ENCODE peak calls at places on chromosome 21, in four cellular contexts. H is HL-60, C is GM12878, M is K562. A is an unnamed sample.

GRCh38 chr21:31921079-31921478 is 48.3 kb downstream of the HUNK start:
- DNase-seq in H (no peak), C (no peak), M (no peak), A (no peak)

GRCh38 chr21:40404319-40404906 is 442.5 kb downstream of the DSCAM start:
- DNase-seq in H (no peak), C (no peak), M (no peak), A (no peak)

GRCh38 chr21:43297989-43298388 is 128.9 kb downstream of the SIK1 start:
- DNase-seq in H (no peak), C (no peak), M (no peak), A (no peak)

GRCh38 chr21:36566606-36567005 is 86.7 kb upstream of the CLDN14 start:
- DNase-seq in H (no peak), C (no peak), M (no peak), A (no peak)

GRCh38 chr21:40120944-40121575 is 253.8 kb downstream of the PCP4 start:
- DNase-seq in H (no peak), C (no peak), M (peak), A (no peak)

GRCh38 chr21:20739421-20739820 is 258.8 kb upstream of the NCAM2 start:
- DNase-seq in H (no peak), C (no peak), M (peak), A (no peak)

GRCh38 chr21:37219766-37220432 is 47.2 kb downstream of the VPS26C start:
- DNase-seq in H (peak), C (no peak), M (no peak), A (no peak)

GRCh38 chr21:43337901-43338655 is 88.9 kb downstream of the SIK1 start:
- DNase-seq in H (no peak), C (no peak), M (no peak), A (no peak)

GRCh38 chr21:17931080-17931479 is 111.9 kb upstream of the C21orf91 start:
- DNase-seq in H (no peak), C (peak), M (no peak), A (no peak)

GRCh38 chr21:32712043-32712442 is 15.8 kb downstream of the SYNJ1 start:
- DNase-seq in H (no peak), C (peak), M (no peak), A (peak)

GRCh38 chr21:39048574-39048973 is 134.7 kb downstream of the PSMG1 start:
- DNase-seq in H (no peak), C (no peak), M (no peak), A (no peak)

GRCh38 chr21:31837613-31838390 is 35.0 kb upstream of the HUNK start:
- DNase-seq in H (peak), C (no peak), M (no peak), A (no peak)

GRCh38 chr21:43574741-43575465 is 84.4 kb downstream of the HSF2BP start:
- DNase-seq in H (peak), C (no peak), M (no peak), A (no peak)

GRCh38 chr21:31660134-31660565 is 657 bp downstream of the SOD1 start:
- DNase-seq in H (no peak), C (no peak), M (no peak), A (no peak)

GRCh38 chr21:29730281-29730680 is 209.5 kb downstream of the GRIK1 start:
- DNase-seq in H (no peak), C (no peak), M (no peak), A (no peak)

GRCh38 chr21:32806810-32807386 is 35.3 kb upstream of the PAXBP1 start:
- DNase-seq in H (no peak), C (no peak), M (no peak), A (no peak)

GRCh38 chr21:28135646-28136045 is 857.0 kb downstream of the LTN1 start:
- DNase-seq in H (no peak), C (no peak), M (no peak), A (no peak)

GRCh38 chr21:41367598-41368360 is 6.0 kb downstream of the MX2 start:
- DNase-seq in H (no peak), C (peak), M (no peak), A (peak)

GRCh38 chr21:36747815-36748381 is 49.0 kb downstream of the SIM2 start:
- DNase-seq in H (no peak), C (no peak), M (peak), A (peak)

GRCh38 chr21:39060485-39061099 is 122.7 kb downstream of the PSMG1 start:
- DNase-seq in H (no peak), C (no peak), M (no peak), A (no peak)

GRCh38 chr21:39612233-39613028 is at the start of gene B3GALT5:
- DNase-seq in H (no peak), C (no peak), M (no peak), A (no peak)

GRCh38 chr21:36964832-36965719 is 1.4 kb downstream of the HLCS start:
- DNase-seq in H (no peak), C (no peak), M (no peak), A (no peak)

GRCh38 chr21:15415541-15416261 is 314.1 kb upstream of the USP25 start:
- DNase-seq in H (no peak), C (no peak), M (no peak), A (no peak)

GRCh38 chr21:32587112-32587511 is 1.8 kb upstream of the TCP10L start:
- DNase-seq in H (no peak), C (no peak), M (peak), A (no peak)

GRCh38 chr21:36250423-36251075 is 69.4 kb upstream of the MORC3 start:
- DNase-seq in H (no peak), C (no peak), M (no peak), A (no peak)

GRCh38 chr21:23853796-23854379 is 1753.4 kb downstream of the MRPL39 start:
- DNase-seq in H (no peak), C (no peak), M (peak), A (peak)

GRCh38 chr21:37072239-37072987 is 458 bp downstream of the PIGP start:
- DNase-seq in H (no peak), C (no peak), M (no peak), A (peak)

GRCh38 chr21:33427051-33427450 is 23.8 kb downstream of the IFNGR2 start:
- DNase-seq in H (no peak), C (no peak), M (no peak), A (no peak)

GRCh38 chr21:42091899-42092508 is 20.9 kb downstream of the UMODL1 start:
- DNase-seq in H (no peak), C (no peak), M (no peak), A (no peak)

GRCh38 chr21:36788116-36788515 is 89.2 kb downstream of the SIM2 start:
- DNase-seq in H (peak), C (no peak), M (no peak), A (no peak)

GRCh38 chr21:39108291-39109162 is 74.7 kb downstream of the PSMG1 start:
- DNase-seq in H (no peak), C (no peak), M (no peak), A (no peak)

GRCh38 chr21:33132054-33132453 is 62.1 kb downstream of the OLIG1 start:
- DNase-seq in H (no peak), C (no peak), M (no peak), A (no peak)

GRCh38 chr21:17786219-17787181 is 32.7 kb downstream of the C21orf91 start:
- DNase-seq in H (no peak), C (no peak), M (no peak), A (no peak)

GRCh38 chr21:40847956-40848355 is 998 bp upstream of the DSCAM start:
- DNase-seq in H (no peak), C (no peak), M (no peak), A (no peak)

GRCh38 chr21:41438425-41439113 is 12.5 kb downstream of the MX1 start:
- DNase-seq in H (no peak), C (no peak), M (no peak), A (no peak)

GRCh38 chr21:36723371-36723881 is 24.5 kb downstream of the SIM2 start:
- DNase-seq in H (no peak), C (no peak), M (no peak), A (no peak)

GRCh38 chr21:40615503-40616376 is 231.2 kb downstream of the DSCAM start:
- DNase-seq in H (no peak), C (no peak), M (no peak), A (no peak)

GRCh38 chr21:42199488-42200463 is 19.2 kb upstream of the ABCG1 start:
- DNase-seq in H (peak), C (peak), M (no peak), A (peak)

GRCh38 chr21:41169701-41170100 is 1.7 kb downstream of the BACE2 start:
- DNase-seq in H (no peak), C (no peak), M (no peak), A (no peak)

DNA sequence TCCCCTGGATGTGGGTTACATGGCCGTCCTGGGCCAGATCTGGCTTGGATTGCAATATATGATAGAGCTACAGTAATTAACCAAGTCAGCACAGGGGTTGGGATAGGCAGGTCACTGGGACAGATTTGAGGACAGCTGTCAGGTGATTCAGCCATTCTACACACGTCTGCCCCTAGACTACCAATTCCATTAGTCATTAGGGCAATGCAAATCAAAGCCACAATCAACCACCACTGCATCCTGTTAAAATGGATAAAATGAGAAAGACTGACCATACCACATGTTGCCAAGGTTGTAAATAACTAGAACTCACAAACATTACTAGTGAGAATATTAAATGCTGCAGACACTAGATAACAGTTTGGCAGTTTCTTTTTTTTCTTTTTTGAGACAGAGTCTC is 16.0 kb downstream of the C21orf58 start:
- DNase-seq in H (no peak), C (no peak), M (no peak), A (no peak)
- TF ChIP-seq SPI1 in H (no peak), C (no peak), M (no peak), A (no peak)

GRCh38 chr21:34973685-34974084 is 75.4 kb downstream of the RUNX1 start:
- DNase-seq in H (no peak), C (no peak), M (no peak), A (no peak)
- TF ChIP-seq POLR2AphosphoS5 in H (no peak), C (no peak), M (no peak), A (no peak)

GRCh38 chr21:26490771-26491170 is 82.3 kb downstream of the CYYR1 start:
- DNase-seq in H (no peak), C (no peak), M (no peak), A (no peak)
- TF ChIP-seq SPI1 in H (no peak), C (no peak), M (no peak), A (no peak)

DNA sequence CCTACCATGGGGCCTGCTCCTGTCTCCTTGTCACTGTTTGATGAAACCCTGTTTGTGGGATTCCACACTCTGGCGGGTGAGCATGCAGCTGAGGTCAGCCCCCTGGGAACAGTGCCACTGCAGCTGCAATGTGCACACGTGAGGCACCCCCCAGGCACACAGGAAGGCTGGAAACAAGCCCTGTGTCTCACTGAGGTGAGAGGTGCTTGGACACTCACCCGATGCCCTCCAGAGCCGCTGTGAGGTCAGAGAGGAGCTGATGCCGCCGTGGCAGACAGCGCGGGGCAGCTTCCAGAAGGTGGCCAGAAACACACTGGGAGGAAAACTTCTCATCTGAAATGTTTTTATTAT is 49.7 kb downstream of the SLX9 start:
- DNase-seq in H (no peak), C (no peak), M (no peak), A (no peak)
- TF ChIP-seq POLR2AphosphoS5 in H (no peak), C (no peak), M (no peak), A (no peak)